ENCODE peak calls at places on chromosomes 4 and X, in six cellular contexts. A is hippocampal formation, C is A172, V is GM12892, S is AG10803, W is body of pancreas. F is an unnamed sample.

GRCh38 chr4:101651778-101652177 is 138.8 kb upstream of the BANK1 start:
- DNase-seq in A (no peak), C (peak; percentile 0), V (no peak), S (no peak), W (no peak), F (no peak)

GRCh38 chr4:153176938-153177337 is 27.3 kb upstream of the TRIM2 start:
- DNase-seq in A (no peak), C (no peak), V (no peak), S (no peak), W (no peak), F (no peak)

GRCh38 chr4:91267543-91267942 is 1036.2 kb upstream of the GRID2 start:
- DNase-seq in A (no peak), C (peak; percentile 4), V (no peak), S (no peak), W (no peak), F (peak; percentile 10)

GRCh38 chrX:83145910-83146309 is 362.2 kb upstream of the POU3F4 start:
- DNase-seq in A (no peak), C (no peak), V (no peak), S (no peak), W (no peak), F (no peak)

GRCh38 chr4:110636231-110636676 is 13.4 kb upstream of the PITX2 start:
- DNase-seq in A (no peak), C (peak; percentile 39), V (no peak), S (no peak), W (no peak), F (no peak)

GRCh38 chrX:124863303-124863702 is 456.4 kb upstream of the TEX13C start:
- DNase-seq in A (no peak), C (no peak), V (no peak), S (no peak), W (no peak), F (no peak)

GRCh38 chr4:71266090-71266794 is 72.6 kb upstream of the SLC4A4 start:
- DNase-seq in A (no peak), C (no peak), V (no peak), S (peak; percentile 93), W (no peak), F (no peak)

GRCh38 chr4:174631901-174632758 is 109.8 kb upstream of the HPGD start:
- DNase-seq in A (no peak), C (peak; percentile 21), V (no peak), S (peak; percentile 48), W (no peak), F (no peak)

GRCh38 chrX:45801554-45801953 is 600.9 kb upstream of the DIPK2B start:
- DNase-seq in A (no peak), C (peak; percentile 56), V (no peak), S (peak; percentile 34), W (no peak), F (no peak)

GRCh38 chr4:175330652-175331051 is 412.5 kb downstream of the ADAM29 start:
- DNase-seq in A (no peak), C (peak; percentile 62), V (no peak), S (no peak), W (no peak), F (no peak)

GRCh38 chr4:143420227-143420626 is 83.6 kb downstream of the GAB1 start:
- DNase-seq in A (no peak), C (no peak), V (no peak), S (no peak), W (no peak), F (no peak)

GRCh38 chrX:28586891-28587635 is at the start of gene IL1RAPL1:
- DNase-seq in A (no peak), C (peak; percentile 75), V (no peak), S (peak; percentile 12), W (peak; percentile 12), F (no peak)

GRCh38 chr4:48129307-48130014 is 4.6 kb downstream of the TXK start:
- DNase-seq in A (no peak), C (no peak), V (no peak), S (no peak), W (peak; percentile 16), F (peak; percentile 52)

GRCh38 chr4:124030038-124030638 is 633.5 kb downstream of the SPRY1 start:
- DNase-seq in A (no peak), C (no peak), V (no peak), S (peak; percentile 47), W (no peak), F (no peak)

GRCh38 chr4:45453258-45453841 is 670.5 kb downstream of the GABRG1 start:
- DNase-seq in A (no peak), C (peak; percentile 6), V (no peak), S (peak; percentile 1), W (no peak), F (no peak)

GRCh38 chr4:24796632-24797031 is 1.3 kb downstream of the SOD3 start:
- DNase-seq in A (no peak), C (no peak), V (no peak), S (no peak), W (no peak), F (no peak)

GRCh38 chr4:17352357-17352756 is 159.5 kb downstream of the QDPR start:
- DNase-seq in A (no peak), C (no peak), V (no peak), S (no peak), W (no peak), F (no peak)

GRCh38 chrX:23699636-23700194 is 32.4 kb downstream of the PRDX4 start:
- DNase-seq in A (no peak), C (no peak), V (no peak), S (no peak), W (peak; percentile 8), F (no peak)

GRCh38 chr4:71251266-71251665 is 87.6 kb upstream of the SLC4A4 start:
- DNase-seq in A (no peak), C (no peak), V (no peak), S (peak; percentile 94), W (no peak), F (no peak)

GRCh38 chr4:184649971-184650855 is 675 bp downstream of the PRIMPOL start:
- DNase-seq in A (no peak), C (peak; percentile 39), V (no peak), S (peak; percentile 43), W (peak; percentile 30), F (peak; percentile 33)

GRCh38 chrX:120308959-120309872 is 2.0 kb downstream of the TMEM255A start:
- DNase-seq in A (peak; percentile 17), C (no peak), V (peak; percentile 27), S (peak; percentile 29), W (peak; percentile 73), F (peak; percentile 61)

GRCh38 chrX:45750639-45751038 is 550.0 kb upstream of the DIPK2B start:
- DNase-seq in A (no peak), C (peak; percentile 50), V (no peak), S (no peak), W (peak; percentile 13), F (no peak)

GRCh38 chr4:152590179-152591031 is 54.5 kb upstream of the FBXW7 start:
- DNase-seq in A (no peak), C (peak; percentile 77), V (no peak), S (peak; percentile 96), W (no peak), F (no peak)

F was measured in transverse colon.